ENCODE peak calls at places on chromosomes 5 and 9, in seven cellular contexts. P, N, R, V, Y, X and Z are unnamed samples.

GRCh38 chr9:91677354-91677753 is 253.7 kb upstream of the NFIL3 start:
- DNase-seq in P (no peak), N (no peak), R (no peak), V (no peak), Y (no peak), X (no peak), Z (no peak)

GRCh38 chr5:6598351-6598900 is 34.4 kb downstream of the NSUN2 start:
- DNase-seq in P (no peak), N (no peak), R (no peak), V (no peak), Y (no peak), X (no peak), Z (no peak)

GRCh38 chr5:33261305-33261704 is 179.5 kb upstream of the TARS1 start:
- DNase-seq in P (peak), N (no peak), R (peak), V (no peak), Y (no peak), X (no peak), Z (no peak)

GRCh38 chr9:130931508-130932150 is 7.4 kb downstream of the FIBCD1 start:
- DNase-seq in P (no peak), N (no peak), R (no peak), V (no peak), Y (no peak), X (no peak), Z (no peak)

GRCh38 chr5:76641514-76642120 is 18.4 kb upstream of the F2RL2 start:
- DNase-seq in P (no peak), N (peak), R (peak), V (peak), Y (peak), X (peak), Z (peak)

GRCh38 chr5:143896981-143897380 is 85.0 kb downstream of the HMHB1 start:
- DNase-seq in P (no peak), N (no peak), R (no peak), V (no peak), Y (no peak), X (no peak), Z (no peak)

GRCh38 chr9:7844283-7844682 is 44.7 kb upstream of the DMAC1 start:
- DNase-seq in P (no peak), N (peak), R (no peak), V (no peak), Y (no peak), X (peak), Z (no peak)

GRCh38 chr5:180785151-180785781 is 17.3 kb downstream of the MGAT1 start:
- DNase-seq in P (no peak), N (no peak), R (no peak), V (no peak), Y (no peak), X (no peak), Z (no peak)

GRCh38 chr5:4480528-4481404 is 659.4 kb upstream of the ADAMTS16 start:
- DNase-seq in P (no peak), N (no peak), R (no peak), V (no peak), Y (no peak), X (no peak), Z (no peak)

GRCh38 chr5:6753851-6754250 is 40.6 kb downstream of the TENT4A start:
- DNase-seq in P (no peak), N (no peak), R (no peak), V (no peak), Y (no peak), X (no peak), Z (no peak)

GRCh38 chr5:175354961-175355360 is 89.0 kb downstream of the DRD1 start:
- DNase-seq in P (no peak), N (no peak), R (no peak), V (no peak), Y (no peak), X (no peak), Z (no peak)

GRCh38 chr5:105503950-105504349 is 1941.4 kb upstream of the NUDT12 start:
- DNase-seq in P (no peak), N (no peak), R (no peak), V (no peak), Y (no peak), X (no peak), Z (no peak)

GRCh38 chr5:162990856-162991497 is 446.4 kb upstream of the CCNG1 start:
- DNase-seq in P (no peak), N (no peak), R (no peak), V (no peak), Y (no peak), X (no peak), Z (no peak)

GRCh38 chr9:137745541-137745991 is 126.8 kb downstream of the EHMT1 start:
- DNase-seq in P (no peak), N (no peak), R (no peak), V (no peak), Y (no peak), X (no peak), Z (no peak)

GRCh38 chr9:83355024-83355444 is 183.2 kb downstream of the FRMD3 start:
- DNase-seq in P (peak), N (no peak), R (no peak), V (no peak), Y (no peak), X (no peak), Z (no peak)

GRCh38 chr9:100011062-100011681 is 87.6 kb downstream of the ERP44 start:
- DNase-seq in P (peak), N (peak), R (peak), V (peak), Y (peak), X (peak), Z (peak)